ENCODE peak calls at places on chromosomes 1 and 21, in five cellular contexts. One of them, this sample, is unnamed.

GRCh38 chr1:202144510-202145324 is at the start of gene ARL8A:
- DNase-seq in stimulated activated CD8-positive, alpha-beta memory T cell treated with anti-CD3 and anti-CD28 coated beads, Interleukin-7, amount 100 ng/mL, for 1 hour: peak
- DNase-seq in hepatocyte: peak
- DNase-seq in Jurkat, Clone E6-1: no peak
- DNase-seq in HEK293T: peak
- DNase-seq in this sample: peak

GRCh38 chr1:185054365-185055060 is 9.2 kb downstream of the RNF2 start:
- DNase-seq in stimulated activated CD8-positive, alpha-beta memory T cell treated with anti-CD3 and anti-CD28 coated beads, Interleukin-7, amount 100 ng/mL, for 1 hour: no peak
- DNase-seq in hepatocyte: no peak
- DNase-seq in Jurkat, Clone E6-1: no peak
- DNase-seq in HEK293T: no peak
- DNase-seq in this sample: no peak

GRCh38 chr1:35390600-35391494 is 122.3 kb downstream of the ZMYM4 start:
- DNase-seq in stimulated activated CD8-positive, alpha-beta memory T cell treated with anti-CD3 and anti-CD28 coated beads, Interleukin-7, amount 100 ng/mL, for 1 hour: no peak
- DNase-seq in hepatocyte: no peak
- DNase-seq in Jurkat, Clone E6-1: no peak
- DNase-seq in HEK293T: no peak
- DNase-seq in this sample: no peak

GRCh38 chr1:56404066-56404465 is 175.3 kb downstream of the PLPP3 start:
- DNase-seq in stimulated activated CD8-positive, alpha-beta memory T cell treated with anti-CD3 and anti-CD28 coated beads, Interleukin-7, amount 100 ng/mL, for 1 hour: no peak
- DNase-seq in hepatocyte: no peak
- DNase-seq in Jurkat, Clone E6-1: no peak
- DNase-seq in HEK293T: no peak
- DNase-seq in this sample: no peak

GRCh38 chr1:183287191-183287675 is 101.2 kb downstream of the LAMC2 start:
- DNase-seq in stimulated activated CD8-positive, alpha-beta memory T cell treated with anti-CD3 and anti-CD28 coated beads, Interleukin-7, amount 100 ng/mL, for 1 hour: no peak
- DNase-seq in hepatocyte: peak
- DNase-seq in Jurkat, Clone E6-1: no peak
- DNase-seq in HEK293T: no peak
- DNase-seq in this sample: no peak

GRCh38 chr1:35603941-35604340 is 30.8 kb downstream of the TFAP2E start:
- DNase-seq in stimulated activated CD8-positive, alpha-beta memory T cell treated with anti-CD3 and anti-CD28 coated beads, Interleukin-7, amount 100 ng/mL, for 1 hour: no peak
- DNase-seq in hepatocyte: no peak
- DNase-seq in Jurkat, Clone E6-1: no peak
- DNase-seq in HEK293T: no peak
- DNase-seq in this sample: no peak

GRCh38 chr1:5099558-5099957 is 445.1 kb downstream of the AJAP1 start:
- DNase-seq in stimulated activated CD8-positive, alpha-beta memory T cell treated with anti-CD3 and anti-CD28 coated beads, Interleukin-7, amount 100 ng/mL, for 1 hour: no peak
- DNase-seq in hepatocyte: no peak
- DNase-seq in Jurkat, Clone E6-1: no peak
- DNase-seq in HEK293T: no peak
- DNase-seq in this sample: no peak

GRCh38 chr1:217407426-217407825 is 223.5 kb downstream of the GPATCH2 start:
- DNase-seq in stimulated activated CD8-positive, alpha-beta memory T cell treated with anti-CD3 and anti-CD28 coated beads, Interleukin-7, amount 100 ng/mL, for 1 hour: no peak
- DNase-seq in hepatocyte: no peak
- DNase-seq in Jurkat, Clone E6-1: no peak
- DNase-seq in HEK293T: no peak
- DNase-seq in this sample: no peak

GRCh38 chr1:167935252-167936067 is 1.0 kb upstream of the DCAF6 start:
- DNase-seq in stimulated activated CD8-positive, alpha-beta memory T cell treated with anti-CD3 and anti-CD28 coated beads, Interleukin-7, amount 100 ng/mL, for 1 hour: no peak
- DNase-seq in hepatocyte: peak
- DNase-seq in Jurkat, Clone E6-1: peak
- DNase-seq in HEK293T: peak
- DNase-seq in this sample: peak

GRCh38 chr1:220732621-220733020 is 15.5 kb upstream of the MTARC2 start:
- DNase-seq in stimulated activated CD8-positive, alpha-beta memory T cell treated with anti-CD3 and anti-CD28 coated beads, Interleukin-7, amount 100 ng/mL, for 1 hour: no peak
- DNase-seq in hepatocyte: no peak
- DNase-seq in Jurkat, Clone E6-1: no peak
- DNase-seq in HEK293T: no peak
- DNase-seq in this sample: no peak

GRCh38 chr21:45326169-45326833 is 38.6 kb upstream of the POFUT2 start:
- DNase-seq in stimulated activated CD8-positive, alpha-beta memory T cell treated with anti-CD3 and anti-CD28 coated beads, Interleukin-7, amount 100 ng/mL, for 1 hour: no peak
- DNase-seq in hepatocyte: no peak
- DNase-seq in Jurkat, Clone E6-1: no peak
- DNase-seq in HEK293T: no peak
- DNase-seq in this sample: peak

GRCh38 chr1:216807696-216808095 is 84.5 kb upstream of the ESRRG start:
- DNase-seq in stimulated activated CD8-positive, alpha-beta memory T cell treated with anti-CD3 and anti-CD28 coated beads, Interleukin-7, amount 100 ng/mL, for 1 hour: no peak
- DNase-seq in hepatocyte: no peak
- DNase-seq in Jurkat, Clone E6-1: no peak
- DNase-seq in HEK293T: no peak
- DNase-seq in this sample: no peak

GRCh38 chr1:89994231-89994804 is 592 bp upstream of the ZNF326 start:
- DNase-seq in stimulated activated CD8-positive, alpha-beta memory T cell treated with anti-CD3 and anti-CD28 coated beads, Interleukin-7, amount 100 ng/mL, for 1 hour: no peak
- DNase-seq in hepatocyte: no peak
- DNase-seq in Jurkat, Clone E6-1: no peak
- DNase-seq in HEK293T: no peak
- DNase-seq in this sample: no peak

GRCh38 chr1:46646844-46647243 is 21.3 kb downstream of the ATPAF1 start:
- DNase-seq in stimulated activated CD8-positive, alpha-beta memory T cell treated with anti-CD3 and anti-CD28 coated beads, Interleukin-7, amount 100 ng/mL, for 1 hour: no peak
- DNase-seq in hepatocyte: no peak
- DNase-seq in Jurkat, Clone E6-1: no peak
- DNase-seq in HEK293T: no peak
- DNase-seq in this sample: no peak